ENCODE peak calls at places on chromosomes 11 and 22, in four cellular contexts. F, A, U and J are unnamed samples.

GRCh38 chr11:119749006-119749565 is 20.1 kb upstream of the NECTIN1 start:
- DNase-seq in F (no peak), U (no peak), A (no peak), J (no peak)

GRCh38 chr11:5234390-5234834 is at the start of gene HBD:
- DNase-seq in U (peak; percentile 23), A (peak; percentile 3), F (no peak), J (no peak)

GRCh38 chr11:46999217-46999616 is 62.7 kb downstream of the CSTPP1 start:
- DNase-seq in U (no peak), A (no peak), F (no peak), J (no peak)

GRCh38 chr11:113778111-113778910 is 1.3 kb upstream of the CLDN25 start:
- DNase-seq in U (peak; percentile 89), F (no peak), A (peak; percentile 12), J (no peak)

GRCh38 chr11:70111269-70112016 is 33.3 kb downstream of the ANO1 start:
- DNase-seq in A (peak; percentile 67), U (no peak), F (no peak), J (no peak)

GRCh38 chr11:124075492-124075840 is 34.3 kb upstream of the OR10G7 start:
- DNase-seq in A (no peak), F (no peak), U (no peak), J (no peak)

GRCh38 chr11:93123351-93123898 is 74.4 kb downstream of the SLC36A4 start:
- DNase-seq in A (peak; percentile 85), U (no peak), F (no peak), J (no peak)

GRCh38 chr22:31692186-31692886 is 30.3 kb upstream of the PISD start:
- DNase-seq in F (peak; percentile 20), A (peak; percentile 53), U (peak; percentile 69), J (no peak)

GRCh38 chr22:30424471-30425326 is 869 bp upstream of the MTFP1 start:
- DNase-seq in F (no peak), U (peak; percentile 52), A (no peak), J (no peak)

GRCh38 chr11:78083036-78083435 is 3.4 kb upstream of the NDUFC2 start:
- DNase-seq in A (peak; percentile 62), U (no peak), F (no peak), J (no peak)

GRCh38 chr11:78081583-78081982 is 1.9 kb upstream of the NDUFC2 start:
- DNase-seq in A (no peak), F (no peak), U (no peak), J (no peak)

GRCh38 chr11:78080818-78081495 is 1.3 kb upstream of the NDUFC2 start:
- DNase-seq in F (no peak), U (peak; percentile 14), A (peak; percentile 93), J (no peak)

GRCh38 chr11:78080084-78080817 is 589 bp upstream of the NDUFC2 start:
- DNase-seq in F (no peak), U (no peak), A (peak; percentile 20), J (no peak)

GRCh38 chr11:78082146-78082545 is 2.5 kb upstream of the NDUFC2 start:
- DNase-seq in U (no peak), A (no peak), F (no peak), J (no peak)
- H3K27ac ChIP-seq in U (no peak overlapping the region), A (no peak overlapping the region), F (no peak overlapping the region), J (no peak overlapping the region)

GRCh38 chr22:24494535-24495364 is at the start of gene UPB1:
- DNase-seq in A (no peak), U (no peak), F (no peak), J (no peak)
- H3K4me3 ChIP-seq in A (no peak within 1 kb of the TSS), U (no peak within 1 kb of the TSS), F (no peak within 1 kb of the TSS), J (no peak within 1 kb of the TSS)

DNA sequence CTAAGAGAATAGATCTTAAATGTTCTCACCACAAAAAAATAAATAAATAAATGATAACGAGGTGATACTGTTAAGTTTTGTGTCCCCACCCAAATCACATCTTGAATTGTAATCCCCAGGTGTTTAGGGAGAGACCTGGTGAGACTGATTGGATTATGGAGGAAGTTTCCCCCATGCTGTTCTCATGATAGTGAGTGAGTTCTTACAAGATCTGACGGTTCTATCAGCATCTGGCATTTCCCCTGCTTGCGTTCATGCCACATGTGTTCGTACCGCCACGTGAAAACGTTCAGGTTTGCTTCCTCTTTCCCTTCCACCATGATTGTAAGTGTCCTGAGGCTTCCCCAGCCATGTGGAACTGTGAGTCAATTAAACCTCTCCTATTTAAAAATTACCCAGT is 1514.8 kb upstream of the TENM4 start:
- DNase-seq in U (no peak), F (no peak), A (no peak), J (no peak)
- H3K4me1 ChIP-seq in U (peaks cover 19% of the 10 kb centered on the region), F (no peaks in the 10 kb centered on the region), A (no peaks in the 10 kb centered on the region), J (no peaks in the 10 kb centered on the region)

DNA sequence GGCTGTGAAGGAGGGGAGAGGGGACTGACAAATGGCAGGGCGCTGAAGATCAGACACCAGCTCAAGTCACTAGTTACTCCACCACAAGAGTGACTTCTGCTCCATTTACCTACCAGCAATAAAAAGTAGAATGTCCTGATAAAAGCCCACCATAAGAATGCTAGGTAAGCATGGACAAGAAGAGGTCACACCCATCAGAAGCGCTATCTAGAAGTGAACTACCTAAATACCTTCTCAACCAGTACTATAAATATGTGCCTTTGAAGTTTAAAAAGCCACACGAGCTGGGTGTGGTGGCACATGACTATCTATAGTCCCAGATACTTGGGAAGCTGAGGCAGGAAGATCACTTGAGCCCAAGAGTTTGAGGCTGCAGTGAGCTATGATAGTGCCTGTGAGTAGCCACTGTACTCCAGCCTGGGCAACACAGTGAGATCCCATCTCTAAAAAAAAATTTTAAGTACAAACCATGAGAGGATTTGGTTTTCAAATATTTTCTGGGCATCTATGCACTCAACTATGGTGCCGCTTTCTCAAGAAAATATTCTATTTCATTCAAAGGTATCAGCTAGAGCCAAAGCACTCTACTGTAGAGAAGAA is 66.6 kb downstream of the PACSIN2 start:
- DNase-seq in F (no peak), A (no peak), U (no peak), J (no peak)
- H3K27ac ChIP-seq in F (no peak overlapping the region), A (peak overlapping the region; percentile 81), U (no peak overlapping the region), J (no peak overlapping the region)

GRCh38 chr11:133968300-133968699 is 11.5 kb upstream of the IGSF9B start:
- DNase-seq in U (no peak), F (no peak), A (no peak), J (no peak)
- H3K4me3 ChIP-seq in U (no peak overlapping the region), F (no peak overlapping the region), A (no peak overlapping the region), J (no peak overlapping the region)

GRCh38 chr22:38069372-38070249 is 12.4 kb downstream of the PICK1 start:
- DNase-seq in F (no peak), A (peak; percentile 58), U (no peak), J (no peak)
- H3K4me1 ChIP-seq in F (no peaks in the 10 kb centered on the region), A (peaks cover 34% of the 10 kb centered on the region), U (no peaks in the 10 kb centered on the region), J (no peaks in the 10 kb centered on the region)

GRCh38 chr11:9722023-9722422 is 58.1 kb downstream of the SWAP70 start:
- DNase-seq in F (no peak), A (no peak), U (no peak), J (no peak)
- H3K27ac ChIP-seq in F (no peak overlapping the region), A (no peak overlapping the region), U (no peak overlapping the region), J (no peak overlapping the region)

GRCh38 chr11:71930556-71931244 is 1.9 kb downstream of the RNF121 start:
- DNase-seq in F (no peak), A (peak; percentile 36), U (no peak), J (no peak)

GRCh38 chr11:71927813-71928738 is at the start of gene XNDC1N:
- DNase-seq in A (peak; percentile 91), U (no peak), F (peak; percentile 67), J (peak; percentile 68)

GRCh38 chr11:71928739-71929443 is at the start of gene RNF121:
- DNase-seq in F (peak; percentile 96), U (peak; percentile 96), A (peak; percentile 96), J (peak; percentile 99)

GRCh38 chr11:71931245-71931602 is 2.4 kb downstream of the RNF121 start:
- DNase-seq in U (no peak), A (no peak), F (no peak), J (no peak)

DNA sequence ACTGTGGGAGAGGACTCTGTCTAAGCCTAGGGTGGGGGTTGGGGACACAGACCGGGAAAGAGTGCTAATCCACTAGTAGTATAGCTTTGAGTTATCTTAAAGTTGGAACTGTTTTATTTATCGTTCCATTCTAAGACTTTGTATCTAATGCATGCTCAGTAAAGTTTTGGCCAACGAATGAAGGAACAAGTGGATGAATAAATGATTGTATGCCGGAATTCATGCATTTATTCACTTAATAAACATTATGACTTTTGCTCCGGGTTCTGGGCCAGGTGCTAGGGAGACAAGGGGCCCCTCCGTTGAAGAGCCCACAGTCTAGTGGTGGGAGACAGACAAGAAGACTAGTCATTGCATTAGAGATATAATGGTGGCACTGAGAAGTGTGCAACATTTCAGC is 645 bp downstream of the RNF121 start:
- DNase-seq in U (no peak), F (no peak), A (no peak), J (no peak)
- H3K4me3 ChIP-seq in U (peak overlapping the region; percentile 87), F (peak overlapping the region; percentile 92), A (peak overlapping the region; percentile 73), J (peak overlapping the region; percentile 97)

GRCh38 chr11:67609316-67609715 is 2.6 kb downstream of the NDUFV1 start:
- DNase-seq in U (no peak), F (no peak), A (no peak), J (no peak)
- H3K4me1 ChIP-seq in U (peaks cover 13% of the 10 kb centered on the region), F (peaks cover 26% of the 10 kb centered on the region), A (peaks cover 19% of the 10 kb centered on the region), J (peaks cover 20% of the 10 kb centered on the region)

DNA sequence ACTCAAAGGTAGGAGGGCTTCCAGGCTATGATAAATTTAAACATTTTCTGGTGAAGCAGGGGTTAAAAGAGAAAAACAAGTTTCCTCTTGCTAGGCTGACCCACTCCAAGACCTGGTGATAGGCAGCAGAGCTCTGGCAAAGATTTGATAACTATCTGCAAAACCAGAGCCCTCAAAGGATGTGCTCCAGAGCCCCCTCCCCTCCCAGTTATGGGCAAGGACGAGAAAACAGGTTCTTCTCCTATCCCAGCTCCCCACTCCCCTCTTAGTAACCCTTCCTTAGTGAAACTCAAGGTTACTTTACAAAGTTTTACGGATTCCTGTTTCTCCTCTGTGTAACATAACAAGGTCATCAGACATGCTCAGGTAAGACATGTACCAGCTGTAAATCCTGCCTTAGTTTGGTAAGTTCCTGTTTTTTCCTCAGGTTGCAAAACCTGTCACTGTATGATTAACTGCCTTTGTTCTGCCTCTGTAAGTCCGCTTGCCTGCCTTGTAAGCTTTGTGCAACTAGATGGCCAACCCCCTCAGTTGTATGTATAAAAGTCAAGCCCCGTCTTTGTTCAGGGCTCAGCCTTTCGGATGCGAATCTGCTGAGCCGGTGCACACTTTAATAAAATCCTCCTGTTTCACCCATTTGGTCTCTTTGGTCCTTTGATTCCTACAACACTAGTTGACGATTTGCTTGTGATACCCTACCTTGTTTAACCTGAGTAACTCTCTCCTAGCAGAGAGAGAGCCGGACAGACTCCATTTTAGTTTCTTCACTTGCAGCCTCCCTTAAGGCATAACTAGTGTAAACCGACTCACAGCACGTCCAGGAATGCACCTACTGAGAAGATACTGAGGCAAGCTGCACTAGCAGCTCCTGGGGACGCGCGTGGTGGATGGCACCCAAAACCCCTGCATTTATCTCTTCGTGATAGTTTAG is 13.9 kb downstream of the APOBEC3H start:
- DNase-seq in F (no peak), A (no peak), U (peak; percentile 32), J (no peak)
- H3K27ac ChIP-seq in F (no peak overlapping the region), A (peak overlapping the region; percentile 22), U (no peak overlapping the region), J (no peak overlapping the region)